ENCODE peak calls at places on chromosomes 4 and X, in four cellular contexts. H, C, R and B are unnamed samples.

GRCh38 chrX:9577555-9577954 is 112.7 kb downstream of the TBL1X start:
- DNase-seq in H (no peak), C (no peak), R (no peak), B (no peak)

GRCh38 chr4:152036626-152037025 is 275.8 kb upstream of the GATB start:
- DNase-seq in H (no peak), C (no peak), R (no peak), B (no peak)

GRCh38 chr4:105191621-105192210 is 45.0 kb downstream of the TET2 start:
- DNase-seq in H (no peak), C (no peak), R (no peak), B (no peak)

GRCh38 chrX:84501798-84502628 is at the start of gene HDX:
- DNase-seq in H (peak), C (peak), R (peak), B (peak)

GRCh38 chr4:83010111-83010521 is 507 bp downstream of the LIN54 start:
- DNase-seq in H (no peak), C (no peak), R (no peak), B (no peak)

GRCh38 chrX:18353931-18354368 is 538 bp downstream of the SCML2 start:
- DNase-seq in H (no peak), C (peak), R (no peak), B (peak)

GRCh38 chrX:141669689-141670088 is 28.9 kb downstream of the SPANXD start:
- DNase-seq in H (no peak), C (no peak), R (no peak), B (no peak)

GRCh38 chr4:69823481-69824186 is 36.3 kb downstream of the SULT1E1 start:
- DNase-seq in H (no peak), C (no peak), R (no peak), B (no peak)

GRCh38 chrX:48558270-48558669 is 16.0 kb upstream of the RBM3 start:
- DNase-seq in H (no peak), C (no peak), R (no peak), B (no peak)

GRCh38 chrX:46381630-46382029 is 163.6 kb downstream of the ZNF674 start:
- DNase-seq in H (no peak), C (peak), R (no peak), B (no peak)

GRCh38 chr4:21830272-21830671 is 118.3 kb downstream of the KCNIP4 start:
- DNase-seq in H (no peak), C (no peak), R (no peak), B (no peak)

GRCh38 chrX:97308161-97308560 is 424.5 kb downstream of the RPA4 start:
- DNase-seq in H (no peak), C (no peak), R (no peak), B (no peak)

GRCh38 chr4:15551740-15552446 is 82.2 kb downstream of the CC2D2A start:
- DNase-seq in H (no peak), C (no peak), R (no peak), B (no peak)

GRCh38 chr4:46506876-46507275 is 116.9 kb upstream of the GABRA2 start:
- DNase-seq in H (no peak), C (no peak), R (no peak), B (no peak)

GRCh38 chr4:118226611-118227010 is 126.2 kb downstream of the PRSS12 start:
- DNase-seq in H (no peak), C (no peak), R (no peak), B (no peak)

GRCh38 chr4:118221193-118221800 is 131.5 kb downstream of the PRSS12 start:
- DNase-seq in H (no peak), C (no peak), R (no peak), B (no peak)

GRCh38 chr4:118225521-118225920 is 127.3 kb downstream of the PRSS12 start:
- DNase-seq in H (no peak), C (no peak), R (no peak), B (no peak)

DNA sequence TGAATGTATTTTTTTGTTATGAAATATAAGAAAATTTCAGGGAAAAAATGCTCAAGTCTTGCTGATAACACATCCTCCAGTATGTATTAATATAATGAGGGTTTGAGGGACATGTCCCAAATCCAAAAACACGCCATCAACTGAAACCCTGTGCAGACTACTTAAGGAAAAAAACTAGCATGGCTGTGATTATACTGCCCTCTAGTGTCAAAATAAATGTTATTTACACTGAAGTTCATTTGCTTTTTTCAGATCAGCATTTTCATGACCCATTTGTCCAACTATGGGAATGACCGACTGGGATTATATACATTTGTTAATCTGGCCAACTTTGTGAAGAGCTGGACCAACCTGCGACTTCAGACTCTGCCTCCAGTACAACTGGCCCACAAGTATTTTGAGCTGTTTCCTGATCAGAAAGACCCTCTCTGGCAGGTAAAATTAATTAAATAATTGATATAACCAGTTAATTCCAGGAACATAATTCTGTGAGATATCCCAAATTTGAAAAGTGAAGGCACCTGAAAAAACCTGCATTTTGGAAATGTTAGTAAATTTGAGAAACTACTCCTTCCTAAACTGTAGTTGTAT is 128.5 kb downstream of the PRSS12 start:
- DNase-seq in H (no peak), C (no peak), R (no peak), B (no peak)
- TF ChIP-seq CTCF in H (peak), C (peak), R (peak), B (peak)

GRCh38 chr4:182862166-182862875 is 54.9 kb downstream of the DCTD start:
- DNase-seq in H (no peak), C (no peak), R (no peak), B (no peak)
- TF ChIP-seq CTCF in H (no peak), C (peak), R (no peak), B (no peak)

DNA sequence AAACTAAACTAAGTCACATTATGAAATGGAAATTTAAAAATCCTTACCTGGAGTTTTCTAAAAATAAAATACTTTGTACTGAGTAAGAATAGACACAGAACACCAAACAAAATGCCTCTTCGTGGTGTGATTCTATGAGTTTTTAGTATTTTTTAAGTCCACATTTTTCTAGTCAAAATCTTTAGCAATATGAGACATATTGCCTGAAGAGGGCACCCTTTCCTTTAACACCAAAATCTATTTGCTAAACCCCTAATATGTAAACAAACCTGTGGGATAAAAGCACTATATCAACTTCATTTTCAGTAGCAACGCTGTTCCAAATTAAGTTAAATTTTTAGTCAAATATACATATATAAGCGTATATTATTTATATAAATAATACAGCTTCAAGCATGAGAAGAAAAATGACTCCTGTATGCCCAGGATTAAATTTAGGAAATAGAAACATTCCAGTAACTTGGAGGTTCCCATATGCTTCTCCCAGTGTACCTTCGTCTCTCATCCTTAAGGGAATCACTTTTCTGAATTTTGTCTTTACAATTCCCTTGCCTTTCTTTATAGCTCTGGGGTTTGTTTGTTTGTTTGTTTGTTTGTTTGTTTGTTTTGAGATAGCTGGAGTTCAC is 23.0 kb upstream of the PGM2 start:
- DNase-seq in H (no peak), C (no peak), R (no peak), B (no peak)
- TF ChIP-seq CTCF in H (peak), C (peak), R (peak), B (peak)

GRCh38 chr4:25378130-25378743 is 1.2 kb downstream of the ANAPC4 start:
- DNase-seq in H (no peak), C (no peak), R (no peak), B (no peak)

GRCh38 chr4:25379591-25379990 is 2.5 kb downstream of the ANAPC4 start:
- DNase-seq in H (no peak), C (no peak), R (no peak), B (no peak)

GRCh38 chr4:25377572-25377882 is 464 bp downstream of the ANAPC4 start:
- DNase-seq in H (no peak), C (no peak), R (peak), B (no peak)

DNA sequence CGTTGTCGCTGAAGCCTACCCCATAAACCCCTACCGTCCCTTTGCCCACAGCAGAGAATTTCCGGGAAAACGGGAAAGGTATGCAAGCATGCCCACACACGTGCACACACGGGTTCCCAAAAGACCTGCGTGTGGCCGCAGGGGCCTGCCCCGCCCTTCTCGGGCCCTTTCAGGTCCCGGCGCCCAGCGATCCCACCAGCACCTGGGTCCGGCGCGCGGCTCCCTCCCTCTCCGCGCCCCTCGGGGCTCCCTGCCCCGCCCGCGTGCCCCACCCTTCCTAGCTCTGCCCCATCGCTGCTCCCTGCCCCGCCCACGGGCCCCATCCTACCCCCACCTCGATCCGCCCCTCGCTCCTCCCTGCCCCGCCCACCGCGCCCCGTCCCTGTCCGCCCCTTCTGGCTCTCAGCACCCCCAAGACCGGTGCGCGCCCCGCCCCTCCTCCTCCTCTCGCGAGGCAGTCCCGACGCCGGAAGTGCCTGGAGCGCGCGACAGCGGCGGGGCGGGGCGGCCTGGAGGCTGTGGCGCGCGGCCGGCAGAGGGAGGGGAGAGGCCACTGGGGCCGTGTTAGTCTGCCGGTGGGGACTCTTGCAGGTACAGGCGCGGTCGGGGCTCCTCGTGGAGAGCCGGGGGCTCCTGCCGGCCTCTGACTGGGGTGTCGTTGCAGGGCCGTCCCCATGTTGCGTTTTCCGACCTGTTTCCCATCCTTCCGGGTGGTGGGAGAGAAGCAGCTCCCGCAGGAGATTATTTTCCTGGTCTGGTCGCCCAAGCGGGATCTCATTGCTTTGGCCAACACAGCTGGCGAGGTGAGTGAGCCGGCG is at the start of gene ANAPC4:
- DNase-seq in H (peak), C (peak), R (peak), B (peak)
- TF ChIP-seq CTCF in H (no peak), C (no peak), R (no peak), B (no peak)

DNA sequence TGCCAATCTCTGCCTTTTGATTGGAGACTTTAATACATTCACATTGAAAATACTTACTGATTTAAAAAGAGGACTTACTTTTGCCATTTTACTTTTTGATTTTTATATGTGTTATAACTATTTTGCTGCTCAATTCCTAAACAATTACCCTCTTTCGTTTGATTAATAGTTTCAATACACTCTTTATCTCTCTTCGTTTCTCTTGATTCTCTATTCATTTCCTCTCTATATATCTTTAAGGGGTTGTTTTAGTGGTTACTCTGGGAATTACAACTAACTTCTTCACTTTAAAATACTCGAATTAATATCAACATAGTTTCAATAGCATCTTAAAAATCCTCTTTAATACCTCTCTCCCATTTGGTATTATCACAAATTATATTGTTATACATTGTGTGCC is 116.6 kb downstream of the PTCHD1 start:
- DNase-seq in H (no peak), C (no peak), R (no peak), B (no peak)
- TF ChIP-seq CTCF in H (no peak), C (peak), R (no peak), B (peak)

DNA sequence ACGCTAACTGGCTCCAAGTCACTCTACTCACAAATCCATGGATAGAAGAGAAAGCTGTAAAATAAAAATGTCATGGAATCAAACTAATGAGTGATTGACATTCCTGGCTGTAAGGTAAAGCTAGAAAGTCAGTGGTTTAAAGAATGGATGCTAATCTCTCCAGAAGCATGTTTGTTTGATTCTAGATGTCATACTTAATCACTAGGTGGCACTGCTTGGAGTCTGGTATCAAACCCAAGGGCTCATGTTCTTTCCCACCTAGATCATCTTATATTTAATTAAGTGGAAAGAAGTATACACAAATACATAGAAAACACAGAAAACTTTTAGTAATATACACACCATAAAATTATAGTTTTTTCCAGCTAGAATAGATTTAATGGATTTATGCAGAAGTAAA is 2666.6 kb downstream of the PCDH7 start:
- DNase-seq in H (no peak), C (no peak), R (no peak), B (no peak)
- TF ChIP-seq CTCF in H (no peak), C (no peak), R (no peak), B (no peak)

GRCh38 chrX:115339441-115340025 is 50.0 kb downstream of the LUZP4 start:
- DNase-seq in H (no peak), C (no peak), R (no peak), B (no peak)

GRCh38 chrX:115345654-115346014 is 56.1 kb downstream of the LUZP4 start:
- DNase-seq in H (no peak), C (no peak), R (no peak), B (no peak)

GRCh38 chrX:115348440-115349225 is 59.1 kb downstream of the LUZP4 start:
- DNase-seq in H (no peak), C (no peak), R (no peak), B (no peak)

GRCh38 chrX:115341421-115341820 is 51.9 kb downstream of the LUZP4 start:
- DNase-seq in H (no peak), C (no peak), R (no peak), B (no peak)

DNA sequence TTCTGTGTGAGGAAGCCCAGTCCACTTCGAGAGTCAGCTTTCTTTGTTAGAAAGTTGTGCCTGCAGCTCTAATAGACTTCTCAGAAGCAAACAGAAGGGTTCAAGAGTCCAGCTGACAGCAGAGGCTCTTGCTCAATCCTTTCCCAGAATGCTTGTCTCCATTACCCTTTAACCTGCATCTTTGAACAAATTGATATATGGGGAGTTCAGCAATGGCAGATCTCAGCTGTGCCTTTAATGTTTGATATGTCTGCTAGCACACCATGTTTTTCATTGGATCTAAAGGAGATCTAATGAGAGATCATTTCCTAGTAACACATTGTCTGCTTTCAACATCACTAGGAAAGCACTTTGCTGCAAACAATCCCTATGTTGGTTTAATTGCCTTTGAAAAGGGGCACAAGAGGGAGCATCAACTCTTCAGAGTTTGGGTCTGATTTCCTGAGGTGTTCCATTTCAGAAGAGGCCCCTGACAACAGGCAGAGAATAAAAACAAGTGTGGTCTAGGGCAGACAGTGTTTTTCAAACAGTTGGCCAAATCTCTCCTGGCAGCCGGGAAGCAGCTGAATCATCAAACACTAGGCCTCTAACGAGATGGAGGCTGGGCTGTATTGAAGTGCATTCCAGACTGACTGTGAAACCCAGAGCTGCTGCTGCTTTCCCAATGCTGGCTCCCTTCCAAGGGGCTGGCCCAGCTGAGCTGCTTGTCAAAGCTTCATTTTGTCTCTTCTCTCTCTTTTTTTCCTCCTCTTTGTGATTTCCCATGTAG is 55.6 kb downstream of the LUZP4 start:
- DNase-seq in H (peak), C (no peak), R (peak), B (peak)
- TF ChIP-seq CTCF in H (no peak), C (no peak), R (no peak), B (no peak)

GRCh38 chr4:164012396-164013027 is 518.0 kb downstream of the TMA16 start:
- DNase-seq in H (no peak), C (peak), R (no peak), B (no peak)
- TF ChIP-seq CTCF in H (no peak), C (peak), R (no peak), B (peak)

GRCh38 chrX:20591246-20591645 is 324.5 kb upstream of the RPS6KA3 start:
- DNase-seq in H (no peak), C (no peak), R (no peak), B (no peak)

GRCh38 chrX:20594985-20595384 is 328.3 kb upstream of the RPS6KA3 start:
- DNase-seq in H (no peak), C (no peak), R (no peak), B (no peak)

GRCh38 chrX:20595928-20596550 is 329.3 kb upstream of the RPS6KA3 start:
- DNase-seq in H (no peak), C (no peak), R (no peak), B (no peak)

GRCh38 chrX:20593836-20594235 is 327.1 kb upstream of the RPS6KA3 start:
- DNase-seq in H (no peak), C (no peak), R (no peak), B (no peak)

GRCh38 chrX:20593402-20593801 is 326.7 kb upstream of the RPS6KA3 start:
- DNase-seq in H (no peak), C (no peak), R (no peak), B (no peak)
- TF ChIP-seq CTCF in H (no peak), C (no peak), R (no peak), B (no peak)

GRCh38 chr4:183838987-183839712 is 66.0 kb upstream of the STOX2 start:
- DNase-seq in H (no peak), C (no peak), R (no peak), B (no peak)
- TF ChIP-seq CTCF in H (no peak), C (peak), R (no peak), B (no peak)